ENCODE peak calls at places on chromosome 13, in eight cellular contexts. F is uterus, C is BE2C, B is heart left ventricle, R is esophagus squamous epithelium, K is keratinocyte, P is endothelial cell of umbilical vein, U is body of pancreas. T is an unnamed sample. For H3K4me1, the result is how much of the 10 kb centered on the place peaks cover.

GRCh38 chr13:23201870-23202269 is 21.1 kb downstream of the SGCG start:
- DNase-seq in P (no peak), U (no peak), R (no peak), K (no peak), C (no peak), B (no peak), F (no peak), T (no peak)

GRCh38 chr13:43730642-43731041 is 56.1 kb downstream of the ENOX1 start:
- DNase-seq in B (peak), R (no peak), P (no peak), F (no peak), C (no peak), U (peak), K (no peak), T (no peak)

GRCh38 chr13:51895906-51896888 is 34.4 kb downstream of the CCDC70 start:
- DNase-seq in C (peak), K (no peak), U (peak), F (no peak), P (peak), R (no peak), B (peak), T (peak)

GRCh38 chr13:112638157-112638750 is 50.3 kb upstream of the TUBGCP3 start:
- DNase-seq in C (no peak), U (no peak), F (no peak), K (no peak), R (no peak), B (no peak), P (no peak), T (no peak)

GRCh38 chr13:107211073-107211472 is 643.1 kb upstream of the ARGLU1 start:
- DNase-seq in C (peak), P (peak), F (peak), R (no peak), U (peak), K (peak), B (peak), T (peak)

GRCh38 chr13:107138468-107138867 is 570.5 kb upstream of the ARGLU1 start:
- DNase-seq in R (no peak), B (no peak), U (no peak), K (no peak), F (no peak), C (peak), P (no peak), T (no peak)

GRCh38 chr13:60134376-60134775 is 29.4 kb downstream of the DIAPH3 start:
- DNase-seq in C (no peak), K (no peak), F (no peak), B (no peak), R (no peak), P (peak), U (no peak), T (no peak)

GRCh38 chr13:42377640-42378382 is 105.9 kb downstream of the AKAP11 start:
- DNase-seq in B (no peak), U (no peak), F (no peak), R (no peak), C (no peak), P (no peak), K (no peak), T (no peak)

GRCh38 chr13:112885782-112886268 is 83.2 kb upstream of the MCF2L start:
- DNase-seq in F (peak), R (no peak), B (peak), K (peak), C (peak), U (peak), P (peak), T (no peak)

GRCh38 chr13:91719033-91719432 is 320.6 kb downstream of the GPC5 start:
- DNase-seq in C (peak), P (peak), F (no peak), B (no peak), U (no peak), R (no peak), K (no peak), T (no peak)

GRCh38 chr13:73216381-73216831 is 157.6 kb downstream of the KLF5 start:
- DNase-seq in F (peak), R (no peak), B (no peak), P (no peak), C (no peak), K (no peak), U (no peak), T (no peak)

GRCh38 chr13:99415851-99416331 is 85.4 kb upstream of the TM9SF2 start:
- DNase-seq in F (no peak), R (no peak), B (no peak), K (no peak), C (no peak), P (no peak), U (no peak), T (no peak)

GRCh38 chr13:110509478-110509926 is 52.0 kb downstream of the RAB20 start:
- DNase-seq in K (no peak), F (no peak), R (no peak), C (no peak), U (no peak), P (no peak), B (no peak), T (no peak)

GRCh38 chr13:25501231-25501630 is 129.5 kb downstream of the ATP8A2 start:
- DNase-seq in F (no peak), K (no peak), B (no peak), R (no peak), P (no peak), U (no peak), C (no peak), T (no peak)

GRCh38 chr13:73991384-73991783 is 142.8 kb downstream of the KLF12 start:
- DNase-seq in R (no peak), P (no peak), U (no peak), B (no peak), F (no peak), K (no peak), C (no peak), T (no peak)

GRCh38 chr13:44313674-44314073 is 60.0 kb upstream of the SERP2 start:
- DNase-seq in P (peak), C (no peak), F (no peak), U (no peak), B (no peak), K (no peak), R (no peak), T (no peak)

GRCh38 chr13:48741377-48741776 is 87.6 kb downstream of the CYSLTR2 start:
- DNase-seq in B (no peak), C (no peak), F (no peak), U (peak), P (peak), K (no peak), R (no peak), T (no peak)

GRCh38 chr13:74104661-74105275 is 29.4 kb downstream of the KLF12 start:
- DNase-seq in U (no peak), B (no peak), F (no peak), K (no peak), P (no peak), C (no peak), R (no peak), T (no peak)

GRCh38 chr13:113454936-113455335 is 1.6 kb upstream of the ADPRHL1 start:
- DNase-seq in F (no peak), K (no peak), R (no peak), U (no peak), B (no peak), C (no peak), P (no peak), T (no peak)

GRCh38 chr13:100044936-100045335 is 44.0 kb upstream of the PCCA start:
- DNase-seq in K (no peak), U (no peak), R (no peak), P (no peak), F (no peak), B (no peak), C (no peak), T (no peak)

GRCh38 chr13:20536992-20537391 is 11.3 kb upstream of the CRYL1 start:
- DNase-seq in B (no peak), K (no peak), C (no peak), U (no peak), F (no peak), R (no peak), P (no peak), T (no peak)

GRCh38 chr13:24203726-24204295 is 43.3 kb downstream of the SPATA13 start:
- DNase-seq in R (no peak), C (no peak), K (no peak), F (no peak), P (peak), U (no peak), B (no peak), T (no peak)

GRCh38 chr13:103386341-103386740 is 320.1 kb upstream of the SLC10A2 start:
- DNase-seq in C (no peak), F (no peak), B (no peak), K (no peak), R (no peak), P (no peak), U (peak), T (no peak)

GRCh38 chr13:49450105-49450819 is 6.2 kb downstream of the SETDB2 start:
- DNase-seq in P (no peak), C (no peak), F (no peak), R (no peak), B (no peak), U (no peak), K (no peak), T (no peak)

GRCh38 chr13:78997902-78998654 is 339.1 kb upstream of the OBI1 start:
- DNase-seq in B (no peak), R (no peak), C (no peak), K (no peak), P (no peak), F (no peak), U (no peak), T (no peak)

GRCh38 chr13:79196366-79196765 is 209.7 kb downstream of the RBM26 start:
- DNase-seq in P (no peak), U (no peak), B (no peak), K (no peak), R (no peak), F (no peak), C (no peak), T (no peak)

GRCh38 chr13:36421447-36421846 is 10.8 kb upstream of the CCNA1 start:
- DNase-seq in P (peak), C (no peak), R (no peak), B (no peak), K (no peak), F (no peak), U (no peak), T (no peak)

GRCh38 chr13:95641961-95642621 is 2.4 kb downstream of the DZIP1 start:
- DNase-seq in P (peak), F (peak), U (peak), C (peak), B (peak), K (no peak), R (no peak), T (no peak)

GRCh38 chr13:35157143-35157755 is 215.2 kb downstream of the NBEA start:
- DNase-seq in U (peak), K (no peak), C (peak), B (peak), R (no peak), F (peak), P (peak), T (peak)

GRCh38 chr13:26050568-26051230 is 1.1 kb downstream of the SHISA2 start:
- DNase-seq in K (no peak), P (peak), R (no peak), C (peak), F (no peak), U (no peak), B (no peak), T (no peak)

GRCh38 chr13:44573071-44573470 is 3.1 kb downstream of the TSC22D1 start:
- DNase-seq in B (no peak), R (no peak), K (no peak), P (no peak), C (no peak), U (no peak), F (no peak), T (no peak)

GRCh38 chr13:80374453-80374852 is 33.5 kb upstream of the SPRY2 start:
- DNase-seq in P (no peak), K (no peak), B (peak), F (peak), U (peak), R (no peak), C (no peak), T (no peak)

GRCh38 chr13:30409911-30410704 is 12.2 kb upstream of the UBE2L5 start:
- DNase-seq in C (no peak), B (peak), R (no peak), U (peak), F (peak), P (no peak), K (no peak), T (no peak)

DNA sequence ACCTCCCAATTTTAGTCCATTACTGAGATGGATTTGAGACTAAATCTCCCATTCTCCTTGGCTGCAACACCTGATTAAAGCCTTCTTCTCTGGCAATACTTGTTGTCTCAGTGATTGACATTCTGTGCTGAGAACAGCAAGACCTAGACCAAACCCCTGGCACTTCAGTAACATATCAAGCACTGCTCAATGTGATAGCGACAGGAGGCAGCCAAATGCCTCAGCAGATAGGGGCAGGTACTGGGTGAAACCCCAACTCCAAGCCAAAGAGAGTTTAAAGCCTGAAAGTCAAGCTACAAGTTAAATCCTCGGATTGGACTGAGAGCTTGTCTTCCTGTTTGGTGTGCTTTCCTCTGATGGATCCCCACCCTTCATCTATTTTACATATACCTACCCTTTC is 52.7 kb downstream of the STARD13 start:
- DNase-seq in F (no peak), P (no peak), B (no peak), R (no peak), U (no peak), C (no peak), K (no peak), T (no peak)
- H3K4me1 ChIP-seq in F (under half), P (half or more), B (under half), R (under half), U (under half), C (under half), K (half or more), T (under half)

GRCh38 chr13:21998279-21998678 is 327.4 kb downstream of the FGF9 start:
- DNase-seq in K (no peak), P (no peak), B (no peak), R (no peak), F (no peak), C (no peak), U (no peak), T (no peak)

GRCh38 chr13:21997726-21998125 is 326.9 kb downstream of the FGF9 start:
- DNase-seq in R (no peak), C (no peak), P (no peak), F (no peak), U (no peak), K (no peak), B (no peak), T (no peak)

GRCh38 chr13:21999666-22000065 is 328.8 kb downstream of the FGF9 start:
- DNase-seq in P (no peak), U (no peak), B (no peak), C (no peak), F (no peak), K (no peak), R (no peak), T (no peak)

GRCh38 chr13:22000191-22000590 is 329.3 kb downstream of the FGF9 start:
- DNase-seq in B (no peak), U (no peak), K (no peak), F (no peak), C (no peak), R (no peak), P (no peak), T (no peak)

DNA sequence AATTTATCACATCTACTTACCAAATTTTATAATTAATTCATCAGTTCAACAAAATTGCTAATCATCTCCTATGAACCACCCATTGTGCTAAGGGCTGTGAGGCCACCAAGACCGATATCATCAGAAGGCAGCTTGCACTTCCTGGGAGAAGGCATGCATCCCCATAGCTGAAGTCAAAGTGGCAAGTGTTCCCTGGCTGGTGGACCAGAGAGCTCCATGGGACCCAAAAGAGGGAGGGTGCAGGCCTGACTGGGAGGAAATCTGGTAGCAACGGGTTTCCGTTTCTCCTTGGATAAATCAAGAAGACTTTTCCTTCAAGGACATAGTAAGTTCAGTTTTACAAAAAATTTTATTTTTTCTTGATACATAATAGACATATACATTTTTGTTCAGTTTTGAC is 325.2 kb downstream of the FGF9 start:
- DNase-seq in P (no peak), R (no peak), F (no peak), U (no peak), C (no peak), K (no peak), B (no peak), T (no peak)
- H3K4me1 ChIP-seq in P (under half), R (under half), F (under half), U (under half), C (under half), K (under half), B (under half), T (under half)

DNA sequence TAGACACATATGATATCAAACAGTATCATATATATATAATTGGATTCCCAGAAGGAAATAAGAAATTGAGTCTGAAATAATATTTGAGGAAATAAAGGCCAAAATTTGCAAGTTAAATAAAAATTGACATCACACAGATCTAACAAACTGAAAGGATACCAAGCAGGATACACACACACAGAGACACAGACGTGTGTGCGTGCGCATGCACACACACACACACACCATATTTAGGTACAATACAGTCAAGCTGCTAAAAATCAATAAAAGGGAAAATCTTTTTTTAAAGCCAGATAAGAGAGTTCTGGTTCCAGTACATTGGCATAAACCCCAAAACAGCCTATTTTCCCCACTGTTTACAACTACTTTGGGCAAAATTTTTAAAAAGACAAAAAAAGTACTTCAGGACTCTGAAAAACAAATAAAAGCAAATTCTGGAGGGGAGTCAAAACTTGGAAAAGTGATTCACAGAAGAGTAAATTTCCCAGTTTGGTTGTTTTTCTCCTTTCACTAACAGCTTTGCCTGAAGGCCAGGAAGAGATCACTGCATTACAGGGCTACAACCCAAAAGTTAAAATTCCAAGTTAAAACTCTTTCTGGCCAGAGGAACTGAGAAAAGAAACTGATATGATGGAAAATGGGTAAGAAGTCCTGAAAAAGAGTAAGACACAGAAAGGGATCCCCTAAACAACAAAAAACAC is 16.2 kb downstream of the MYCBP2 start:
- DNase-seq in B (no peak), P (peak), R (no peak), U (no peak), K (no peak), C (no peak), F (no peak), T (no peak)
- H3K4me1 ChIP-seq in B (under half), P (under half), R (under half), U (under half), K (under half), C (under half), F (under half), T (under half)

GRCh38 chr13:41017153-41017552 is 2.0 kb downstream of the ELF1 start:
- DNase-seq in P (peak), K (no peak), R (no peak), U (peak), C (no peak), B (no peak), F (no peak), T (no peak)

GRCh38 chr13:41018583-41018909 is 570 bp downstream of the ELF1 start:
- DNase-seq in K (no peak), F (no peak), U (no peak), C (no peak), B (no peak), R (no peak), P (no peak), T (no peak)

GRCh38 chr13:41019027-41019487 is at the start of gene ELF1:
- DNase-seq in F (peak), P (peak), R (peak), U (peak), B (no peak), C (no peak), K (peak), T (no peak)

GRCh38 chr13:41017744-41018582 is 1.2 kb downstream of the ELF1 start:
- DNase-seq in F (no peak), U (no peak), P (peak), B (no peak), K (no peak), C (no peak), R (no peak), T (no peak)

DNA sequence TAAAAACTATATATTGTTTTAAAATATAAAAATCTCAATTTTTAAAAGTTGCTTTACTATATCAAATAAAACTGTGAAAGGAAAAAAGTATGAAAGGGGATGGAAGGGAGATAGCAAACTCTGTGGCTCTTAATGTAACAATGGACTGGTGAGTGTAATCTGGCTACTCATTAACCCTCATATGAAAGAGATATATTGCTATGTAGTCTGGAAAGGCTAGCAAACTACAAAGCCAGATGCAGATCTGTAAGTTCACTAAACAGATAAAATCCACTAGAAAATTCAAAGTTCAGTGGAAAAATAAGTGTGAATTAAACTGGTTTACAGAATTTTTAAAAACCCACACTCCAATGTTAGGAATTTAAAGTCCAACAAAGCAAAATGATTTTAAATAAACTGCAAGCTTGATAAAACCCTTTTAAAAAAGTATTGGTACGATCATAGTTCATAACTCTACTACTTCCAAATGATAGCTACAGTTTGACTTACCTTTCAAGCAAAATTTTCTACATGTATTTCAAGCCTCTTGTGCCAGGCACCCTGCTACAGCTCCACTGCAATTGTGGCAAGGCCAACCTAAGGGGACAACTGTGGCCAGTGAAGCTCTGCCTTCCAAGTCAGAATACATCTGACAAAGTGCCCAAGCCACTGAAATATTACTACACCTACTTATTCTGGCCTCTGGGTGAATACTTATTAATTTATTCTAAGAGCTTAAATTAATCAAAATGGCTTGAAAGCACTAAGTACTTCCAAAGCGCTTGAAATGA is 647 bp upstream of the ELF1 start:
- DNase-seq in C (no peak), B (no peak), P (no peak), R (no peak), K (no peak), U (no peak), F (no peak), T (no peak)
- H3K4me1 ChIP-seq in C (under half), B (under half), P (under half), R (under half), K (under half), U (half or more), F (under half), T (under half)

GRCh38 chr13:27918041-27918917 is 1.5 kb upstream of the PDX1 start:
- DNase-seq in C (no peak), R (no peak), F (no peak), B (no peak), K (no peak), P (no peak), U (peak), T (no peak)
- H3K4me1 ChIP-seq in C (under half), R (under half), F (under half), B (under half), K (under half), P (under half), U (under half), T (under half)

T was measured in iPS DF 6.9.